ENCODE peak calls at places on chromosomes 1 and 21, in six cellular contexts. One of them, this sample, is unnamed.

GRCh38 chr1:200640373-200641174 is 20.0 kb upstream of the KIF14 start:
- DNase-seq in H9: no peak
- DNase-seq in MCF 10A: peak; percentile 65
- DNase-seq in AG10803: no peak
- DNase-seq in progenitor cell of endocrine pancreas: no peak
- DNase-seq in GM12864: no peak
- DNase-seq in this sample: no peak

GRCh38 chr1:174871886-174872285 is 127.9 kb upstream of the CACYBP start:
- DNase-seq in H9: no peak
- DNase-seq in MCF 10A: no peak
- DNase-seq in AG10803: no peak
- DNase-seq in progenitor cell of endocrine pancreas: no peak
- DNase-seq in GM12864: no peak
- DNase-seq in this sample: no peak

GRCh38 chr1:187477103-187477502 is 648.4 kb downstream of the PLA2G4A start:
- DNase-seq in H9: no peak
- DNase-seq in MCF 10A: no peak
- DNase-seq in AG10803: no peak
- DNase-seq in progenitor cell of endocrine pancreas: no peak
- DNase-seq in GM12864: no peak
- DNase-seq in this sample: no peak

GRCh38 chr1:9626201-9626608 is 25.3 kb upstream of the PIK3CD start:
- DNase-seq in H9: no peak
- DNase-seq in MCF 10A: no peak
- DNase-seq in AG10803: no peak
- DNase-seq in progenitor cell of endocrine pancreas: no peak
- DNase-seq in GM12864: peak; percentile 69
- DNase-seq in this sample: peak; percentile 81

GRCh38 chr1:70979879-70980278 is 67.7 kb downstream of the PTGER3 start:
- DNase-seq in H9: no peak
- DNase-seq in MCF 10A: no peak
- DNase-seq in AG10803: no peak
- DNase-seq in progenitor cell of endocrine pancreas: no peak
- DNase-seq in GM12864: no peak
- DNase-seq in this sample: no peak

GRCh38 chr21:39072468-39072867 is 110.8 kb downstream of the PSMG1 start:
- DNase-seq in H9: no peak
- DNase-seq in MCF 10A: no peak
- DNase-seq in AG10803: no peak
- DNase-seq in progenitor cell of endocrine pancreas: no peak
- DNase-seq in GM12864: no peak
- DNase-seq in this sample: no peak

GRCh38 chr1:233082778-233083550 is 132.6 kb downstream of the NTPCR start:
- DNase-seq in H9: no peak
- DNase-seq in MCF 10A: no peak
- DNase-seq in AG10803: no peak
- DNase-seq in progenitor cell of endocrine pancreas: no peak
- DNase-seq in GM12864: peak; percentile 12
- DNase-seq in this sample: peak; percentile 6

GRCh38 chr1:116104667-116105066 is 6.5 kb upstream of the MAB21L3 start:
- DNase-seq in H9: no peak
- DNase-seq in MCF 10A: no peak
- DNase-seq in AG10803: no peak
- DNase-seq in progenitor cell of endocrine pancreas: no peak
- DNase-seq in GM12864: no peak
- DNase-seq in this sample: no peak

GRCh38 chr21:42596657-42597056 is 56.8 kb upstream of the PDE9A start:
- DNase-seq in H9: no peak
- DNase-seq in MCF 10A: no peak
- DNase-seq in AG10803: no peak
- DNase-seq in progenitor cell of endocrine pancreas: no peak
- DNase-seq in GM12864: no peak
- DNase-seq in this sample: no peak

GRCh38 chr1:113271039-113271438 is 119.3 kb upstream of the MAGI3 start:
- DNase-seq in H9: no peak
- DNase-seq in MCF 10A: no peak
- DNase-seq in AG10803: no peak
- DNase-seq in progenitor cell of endocrine pancreas: no peak
- DNase-seq in GM12864: no peak
- DNase-seq in this sample: no peak

GRCh38 chr1:118013336-118013735 is 83.8 kb downstream of the WDR3 start:
- DNase-seq in H9: no peak
- DNase-seq in MCF 10A: no peak
- DNase-seq in AG10803: no peak
- DNase-seq in progenitor cell of endocrine pancreas: no peak
- DNase-seq in GM12864: no peak
- DNase-seq in this sample: no peak

GRCh38 chr1:8017495-8018310 is 8.4 kb downstream of the ERRFI1 start:
- DNase-seq in H9: no peak
- DNase-seq in MCF 10A: peak; percentile 80
- DNase-seq in AG10803: peak; percentile 79
- DNase-seq in progenitor cell of endocrine pancreas: no peak
- DNase-seq in GM12864: no peak
- DNase-seq in this sample: no peak

GRCh38 chr1:204161609-204162497 is 4.3 kb downstream of the REN start:
- DNase-seq in H9: no peak
- DNase-seq in MCF 10A: no peak
- DNase-seq in AG10803: no peak
- DNase-seq in progenitor cell of endocrine pancreas: no peak
- DNase-seq in GM12864: no peak
- DNase-seq in this sample: no peak

GRCh38 chr1:203388683-203389082 is 37.8 kb upstream of the FMOD start:
- DNase-seq in H9: no peak
- DNase-seq in MCF 10A: no peak
- DNase-seq in AG10803: no peak
- DNase-seq in progenitor cell of endocrine pancreas: no peak
- DNase-seq in GM12864: no peak
- DNase-seq in this sample: no peak

GRCh38 chr1:202940561-202940960 is 13.5 kb upstream of the KLHL12 start:
- DNase-seq in H9: no peak
- DNase-seq in MCF 10A: no peak
- DNase-seq in AG10803: no peak
- DNase-seq in progenitor cell of endocrine pancreas: no peak
- DNase-seq in GM12864: no peak
- DNase-seq in this sample: no peak

GRCh38 chr1:30721311-30722174 is 1.8 kb downstream of the MATN1 start:
- DNase-seq in H9: no peak
- DNase-seq in MCF 10A: no peak
- DNase-seq in AG10803: no peak
- DNase-seq in progenitor cell of endocrine pancreas: no peak
- DNase-seq in GM12864: no peak
- DNase-seq in this sample: no peak

GRCh38 chr1:30718091-30718635 is 5.2 kb downstream of the MATN1 start:
- DNase-seq in H9: peak; percentile 99
- DNase-seq in MCF 10A: peak; percentile 98
- DNase-seq in AG10803: peak; percentile 97
- DNase-seq in progenitor cell of endocrine pancreas: peak; percentile 97
- DNase-seq in GM12864: peak; percentile 86
- DNase-seq in this sample: peak; percentile 95

GRCh38 chr1:30718636-30719405 is 4.6 kb downstream of the MATN1 start:
- DNase-seq in H9: peak; percentile 88
- DNase-seq in MCF 10A: peak; percentile 96
- DNase-seq in AG10803: peak; percentile 99
- DNase-seq in progenitor cell of endocrine pancreas: peak; percentile 91
- DNase-seq in GM12864: peak; percentile 77
- DNase-seq in this sample: peak; percentile 76

GRCh38 chr1:30720271-30721223 is 2.8 kb downstream of the MATN1 start:
- DNase-seq in H9: no peak
- DNase-seq in MCF 10A: no peak
- DNase-seq in AG10803: no peak
- DNase-seq in progenitor cell of endocrine pancreas: no peak
- DNase-seq in GM12864: no peak
- DNase-seq in this sample: no peak

DNA sequence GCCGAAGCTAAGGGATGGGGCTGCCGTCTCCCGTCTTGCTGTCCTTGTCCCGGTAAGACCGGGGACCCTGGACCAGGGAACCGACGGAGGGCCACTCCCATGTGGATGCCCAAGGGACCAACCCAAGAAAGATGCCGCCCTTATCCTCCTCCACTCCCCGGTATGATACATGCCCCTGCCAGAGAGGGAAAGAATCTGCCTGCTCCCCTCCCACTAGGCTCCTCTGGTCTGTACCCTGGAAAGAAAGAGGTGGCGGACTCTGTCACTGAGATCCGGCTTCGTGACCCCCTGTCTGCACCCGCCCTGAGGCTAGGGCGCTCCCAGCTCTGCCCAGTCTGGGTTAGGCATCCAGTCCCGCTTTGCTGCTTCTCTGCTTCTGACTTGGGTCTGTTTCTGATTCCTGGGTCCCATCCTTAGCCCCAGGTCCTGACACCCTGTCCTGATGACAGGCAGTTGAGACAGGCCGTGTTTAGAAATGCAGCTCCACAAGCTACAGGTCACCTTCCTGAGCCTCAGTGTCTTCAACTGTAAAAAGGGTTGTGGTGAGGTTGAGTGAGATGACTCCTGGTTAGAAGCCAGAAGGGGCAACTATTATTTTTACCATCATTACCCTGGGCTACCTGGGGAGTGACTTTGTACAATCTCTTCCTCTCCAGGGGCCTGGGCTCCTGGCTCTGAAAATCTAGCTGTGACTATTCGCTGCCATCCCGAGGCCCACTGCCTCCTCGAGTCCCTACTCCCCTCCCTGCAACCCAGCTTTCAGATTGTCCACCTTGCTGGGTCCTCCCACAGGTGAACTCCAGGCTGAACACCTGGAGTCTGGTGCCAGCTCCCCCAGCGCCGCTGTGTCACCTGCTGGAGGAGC is 3.7 kb downstream of the MATN1 start:
- DNase-seq in H9: no peak
- DNase-seq in MCF 10A: peak; percentile 77
- DNase-seq in AG10803: peak; percentile 48
- DNase-seq in progenitor cell of endocrine pancreas: no peak
- DNase-seq in GM12864: no peak
- DNase-seq in this sample: no peak
- TF ChIP-seq CTCF in H9: no peak
- TF ChIP-seq CTCF in MCF 10A: no peak
- TF ChIP-seq CTCF in AG10803: no peak
- TF ChIP-seq CTCF in progenitor cell of endocrine pancreas: no peak
- TF ChIP-seq CTCF in GM12864: no peak
- TF ChIP-seq CTCF in this sample: no peak

DNA sequence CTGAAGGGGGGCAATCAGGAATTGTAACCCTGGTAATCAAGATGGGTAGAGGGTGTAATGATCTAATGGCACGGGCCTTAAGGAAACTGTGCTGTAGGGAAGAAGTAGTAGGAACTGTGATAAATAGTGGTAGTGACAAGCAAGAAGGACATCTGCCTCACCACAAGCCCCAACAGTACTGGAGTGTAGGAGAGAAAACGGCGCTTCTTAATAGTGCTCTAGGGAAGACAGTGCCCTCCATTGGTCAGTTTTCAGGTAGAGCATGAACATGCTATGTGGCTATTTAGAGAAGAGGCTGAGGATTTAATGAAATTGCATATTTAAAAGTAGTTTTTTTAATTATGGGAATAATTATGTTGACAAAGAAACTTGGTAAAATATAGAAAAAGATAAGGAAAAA is 32.2 kb downstream of the SLC30A7 start:
- DNase-seq in H9: peak; percentile 35
- DNase-seq in MCF 10A: no peak
- DNase-seq in AG10803: no peak
- DNase-seq in progenitor cell of endocrine pancreas: no peak
- DNase-seq in GM12864: no peak
- DNase-seq in this sample: no peak
- TF ChIP-seq CTCF in H9: peak; percentile 54
- TF ChIP-seq CTCF in MCF 10A: no peak
- TF ChIP-seq CTCF in AG10803: peak; percentile 8
- TF ChIP-seq CTCF in progenitor cell of endocrine pancreas: peak; percentile 21
- TF ChIP-seq CTCF in GM12864: no peak
- TF ChIP-seq CTCF in this sample: no peak

GRCh38 chr1:81510701-81511100 is 290.0 kb upstream of the ADGRL2 start:
- DNase-seq in H9: no peak
- DNase-seq in MCF 10A: no peak
- DNase-seq in AG10803: no peak
- DNase-seq in progenitor cell of endocrine pancreas: no peak
- DNase-seq in GM12864: no peak
- DNase-seq in this sample: no peak

GRCh38 chr1:81512242-81512641 is 288.5 kb upstream of the ADGRL2 start:
- DNase-seq in H9: no peak
- DNase-seq in MCF 10A: no peak
- DNase-seq in AG10803: no peak
- DNase-seq in progenitor cell of endocrine pancreas: no peak
- DNase-seq in GM12864: no peak
- DNase-seq in this sample: no peak

GRCh38 chr1:81517987-81518386 is 282.7 kb upstream of the ADGRL2 start:
- DNase-seq in H9: no peak
- DNase-seq in MCF 10A: no peak
- DNase-seq in AG10803: no peak
- DNase-seq in progenitor cell of endocrine pancreas: no peak
- DNase-seq in GM12864: no peak
- DNase-seq in this sample: no peak

GRCh38 chr1:81511281-81511680 is 289.5 kb upstream of the ADGRL2 start:
- DNase-seq in H9: no peak
- DNase-seq in MCF 10A: no peak
- DNase-seq in AG10803: no peak
- DNase-seq in progenitor cell of endocrine pancreas: no peak
- DNase-seq in GM12864: no peak
- DNase-seq in this sample: no peak

DNA sequence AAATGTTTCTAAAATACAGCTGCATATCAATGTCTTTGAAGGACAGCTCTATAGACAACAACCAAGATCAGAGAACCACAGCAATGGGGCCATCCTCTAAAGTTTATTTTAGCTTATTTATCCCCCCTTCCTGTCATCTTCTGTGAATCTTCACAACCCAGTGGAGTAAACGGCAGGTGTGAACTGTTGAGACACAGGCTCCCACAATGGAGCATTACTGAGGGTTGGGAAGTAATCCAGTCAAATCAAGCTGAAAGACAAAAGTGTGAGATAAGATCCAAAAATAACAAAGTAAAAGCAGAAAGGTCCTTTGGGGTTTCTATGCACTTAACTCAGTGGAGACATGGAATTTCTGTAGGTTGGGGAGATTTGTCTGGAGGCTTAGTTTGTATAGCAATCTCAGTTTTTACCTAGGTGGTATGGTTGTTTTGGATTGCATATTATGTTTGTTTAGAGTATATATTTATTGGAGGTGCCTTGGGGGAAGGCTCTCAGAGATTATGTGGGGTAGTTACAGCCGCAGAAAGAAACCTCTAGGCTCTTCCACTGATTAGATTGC is 286.9 kb upstream of the ADGRL2 start:
- DNase-seq in H9: no peak
- DNase-seq in MCF 10A: no peak
- DNase-seq in AG10803: no peak
- DNase-seq in progenitor cell of endocrine pancreas: no peak
- DNase-seq in GM12864: no peak
- DNase-seq in this sample: no peak
- TF ChIP-seq CTCF in H9: no peak
- TF ChIP-seq CTCF in MCF 10A: no peak
- TF ChIP-seq CTCF in AG10803: no peak
- TF ChIP-seq CTCF in progenitor cell of endocrine pancreas: no peak
- TF ChIP-seq CTCF in GM12864: no peak
- TF ChIP-seq CTCF in this sample: no peak

DNA sequence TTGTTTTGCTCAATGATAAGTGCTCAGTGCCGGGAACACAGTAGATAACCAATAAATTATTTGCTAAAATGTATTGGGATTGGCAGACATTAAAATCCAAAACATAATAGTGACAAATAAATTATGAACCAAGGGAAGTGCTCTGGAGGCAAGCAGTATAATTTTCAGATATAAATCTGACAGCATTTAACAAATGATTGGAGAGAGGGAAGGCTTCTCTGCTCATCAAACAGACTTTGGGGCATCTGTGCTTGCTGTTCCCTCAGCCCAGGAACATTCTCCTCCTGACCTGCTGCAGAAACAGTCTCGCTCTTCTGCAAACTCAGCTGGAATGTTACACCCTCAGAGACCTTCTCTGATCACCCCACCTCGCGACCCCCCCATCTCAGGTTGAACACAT is 2.2 kb downstream of the CD46 start:
- DNase-seq in H9: no peak
- DNase-seq in MCF 10A: no peak
- DNase-seq in AG10803: no peak
- DNase-seq in progenitor cell of endocrine pancreas: no peak
- DNase-seq in GM12864: no peak
- DNase-seq in this sample: no peak
- TF ChIP-seq CTCF in H9: no peak
- TF ChIP-seq CTCF in MCF 10A: no peak
- TF ChIP-seq CTCF in AG10803: no peak
- TF ChIP-seq CTCF in progenitor cell of endocrine pancreas: no peak
- TF ChIP-seq CTCF in GM12864: no peak
- TF ChIP-seq CTCF in this sample: no peak

This sample was measured in GM20000.